ENCODE peak calls at places on chromosomes 2 and 18, in seven cellular contexts. Q, G, T, Y, S, C and A are unnamed samples.

GRCh38 chr2:74819702-74820101 is 14.2 kb upstream of the HK2 start:
- DNase-seq in Y (no peak), C (no peak), G (no peak), S (no peak), Q (no peak), T (no peak), A (no peak)

GRCh38 chr18:23573948-23574431 is 12.3 kb downstream of the NPC1 start:
- DNase-seq in Q (no peak), Y (no peak), G (peak), T (peak), C (no peak), S (no peak), A (peak)

GRCh38 chr2:174971868-174972781 is 33.1 kb downstream of the CHN1 start:
- DNase-seq in G (peak), C (no peak), Y (no peak), Q (no peak), S (no peak), T (peak), A (peak)

GRCh38 chr2:199973703-199974102 is 18.3 kb downstream of the MAIP1 start:
- DNase-seq in Y (no peak), Q (no peak), T (peak), S (peak), G (peak), C (no peak), A (peak)

GRCh38 chr2:200498316-200498715 is 11.6 kb downstream of the KCTD18 start:
- DNase-seq in Y (no peak), C (no peak), S (no peak), G (no peak), Q (no peak), T (no peak), A (no peak)

GRCh38 chr18:8609711-8610441 is 639 bp downstream of the RAB12 start:
- DNase-seq in C (no peak), G (peak), S (no peak), T (no peak), Y (no peak), Q (peak), A (no peak)

GRCh38 chr2:133420748-133421147 is 147.5 kb downstream of the NCKAP5 start:
- DNase-seq in C (no peak), S (no peak), Q (no peak), Y (no peak), T (no peak), G (peak), A (no peak)

GRCh38 chr2:19673213-19673791 is 228.5 kb downstream of the TTC32 start:
- DNase-seq in Q (peak), T (no peak), G (peak), Y (no peak), C (no peak), S (no peak), A (peak)

GRCh38 chr2:230160112-230160660 is 59.6 kb downstream of the SP110 start:
- DNase-seq in G (peak), S (peak), Y (peak), Q (peak), T (peak), C (peak), A (peak)

GRCh38 chr2:25825238-25825637 is 53.0 kb downstream of the ASXL2 start:
- DNase-seq in Y (peak), G (no peak), S (no peak), C (no peak), T (no peak), Q (no peak), A (no peak)

GRCh38 chr2:190432567-190433231 is 24.5 kb downstream of the MFSD6 start:
- DNase-seq in C (no peak), S (peak), G (no peak), T (no peak), Y (no peak), Q (no peak), A (no peak)